ENCODE peak calls at places on chromosomes 16 and 17, in seven cellular contexts. K is NCI-H774; A is activated naive CD4-positive, alpha-beta T cell; I is GM20000; R is Peyer's patch; M is activated CD4-positive, alpha-beta T cell treated with anti-CD3 and anti-CD28 coated beads, Interleukin-2, amount 50 U/mL, for 4 hours; H is NCI-H226. G is an unnamed sample.

GRCh38 chr16:28823291-28823718 is 506 bp downstream of the ATXN2L start:
- DNase-seq in K (no peak), A (peak), I (no peak), R (no peak), M (no peak), H (peak), G (no peak)

GRCh38 chr17:41579484-41580243 is 7.0 kb downstream of the KRT14 start:
- DNase-seq in K (peak), A (no peak), I (peak), R (peak), M (peak), H (peak), G (peak)

GRCh38 chr17:75468311-75468754 is 11.9 kb downstream of the TMEM94 start:
- DNase-seq in K (no peak), A (no peak), I (no peak), R (no peak), M (no peak), H (no peak), G (no peak)

GRCh38 chr16:31010539-31010938 is at the start of gene STX1B:
- DNase-seq in K (no peak), A (peak), I (no peak), R (no peak), M (peak), H (no peak), G (no peak)

GRCh38 chr16:27239026-27239425 is 29.5 kb downstream of the NSMCE1 start:
- DNase-seq in K (no peak), A (no peak), I (no peak), R (no peak), M (no peak), H (no peak), G (no peak)

GRCh38 chr16:12259258-12259657 is 282.7 kb downstream of the SNX29 start:
- DNase-seq in K (no peak), A (no peak), I (no peak), R (no peak), M (no peak), H (no peak), G (no peak)

GRCh38 chr17:72614871-72615626 is 477.4 kb downstream of the SLC39A11 start:
- DNase-seq in K (no peak), A (no peak), I (no peak), R (peak), M (no peak), H (no peak), G (peak)

GRCh38 chr17:17305282-17305801 is 2.2 kb downstream of the NT5M start:
- DNase-seq in K (no peak), A (peak), I (peak), R (no peak), M (peak), H (no peak), G (no peak)

GRCh38 chr17:40518401-40519088 is 17.1 kb upstream of the TNS4 start:
- DNase-seq in K (no peak), A (no peak), I (no peak), R (peak), M (no peak), H (peak), G (peak)

GRCh38 chr16:26856271-26856670 is 210.5 kb upstream of the C16orf82 start:
- DNase-seq in K (no peak), A (no peak), I (no peak), R (no peak), M (no peak), H (no peak), G (no peak)

GRCh38 chr17:27038676-27039075 is 255.2 kb upstream of the WSB1 start:
- DNase-seq in K (no peak), A (no peak), I (no peak), R (no peak), M (no peak), H (no peak), G (no peak)

GRCh38 chr17:70327279-70327678 is 157.9 kb downstream of the KCNJ2 start:
- DNase-seq in K (no peak), A (no peak), I (no peak), R (no peak), M (no peak), H (no peak), G (no peak)

GRCh38 chr16:53057658-53058057 is 2.9 kb downstream of the CHD9 start:
- DNase-seq in K (no peak), A (no peak), I (no peak), R (no peak), M (no peak), H (no peak), G (no peak)

GRCh38 chr16:1125471-1125870 is 27.4 kb upstream of the CACNA1H start:
- DNase-seq in K (no peak), A (no peak), I (no peak), R (no peak), M (no peak), H (peak), G (peak)

GRCh38 chr17:65109990-65110680 is 27.0 kb upstream of the RGS9 start:
- DNase-seq in K (no peak), A (no peak), I (no peak), R (no peak), M (no peak), H (no peak), G (no peak)

GRCh38 chr17:48692049-48692448 is 30.3 kb downstream of the PRAC1 start:
- DNase-seq in K (no peak), A (no peak), I (no peak), R (no peak), M (no peak), H (no peak), G (no peak)

GRCh38 chr16:10625595-10626357 is 45.4 kb upstream of the EMP2 start:
- DNase-seq in K (no peak), A (no peak), I (no peak), R (no peak), M (no peak), H (no peak), G (no peak)

GRCh38 chr16:58025351-58026138 is at the start of gene MMP15:
- DNase-seq in K (peak), A (peak), I (peak), R (peak), M (peak), H (peak), G (peak)

GRCh38 chr17:45824901-45825492 is 19.7 kb upstream of the SPPL2C start:
- DNase-seq in K (no peak), A (no peak), I (no peak), R (no peak), M (no peak), H (no peak), G (no peak)

GRCh38 chr16:268141-269053 is 7.3 kb downstream of the RGS11 start:
- DNase-seq in K (no peak), A (no peak), I (no peak), R (peak), M (no peak), H (no peak), G (no peak)

GRCh38 chr17:15957608-15958307 is 12.8 kb downstream of the ADORA2B start:
- DNase-seq in K (no peak), A (no peak), I (no peak), R (no peak), M (no peak), H (no peak), G (no peak)

GRCh38 chr16:85051067-85051709 is 23.6 kb downstream of the KIAA0513 start:
- DNase-seq in K (no peak), A (no peak), I (no peak), R (no peak), M (no peak), H (no peak), G (no peak)

GRCh38 chr16:46482895-46483294 is 138.3 kb downstream of the SHCBP1 start:
- DNase-seq in K (no peak), A (no peak), I (no peak), R (no peak), M (no peak), H (no peak), G (peak)